ENCODE peak calls at places on chromosomes 3 and 15, in four cellular contexts. One of them, this sample, is unnamed.

GRCh38 chr3:42652611-42653302 is 740 bp upstream of the ZBTB47 start:
- DNase-seq in K562: peak; percentile 86
- DNase-seq in GM12878: peak; percentile 16
- DNase-seq in HepG2: peak; percentile 29
- DNase-seq in this sample: no peak

GRCh38 chr3:8822141-8822540 is 52.7 kb upstream of the OXTR start:
- DNase-seq in HepG2: no peak
- DNase-seq in K562: no peak
- DNase-seq in GM12878: no peak
- DNase-seq in this sample: no peak

GRCh38 chr15:57652481-57652880 is 54.0 kb upstream of the POLR2M start:
- DNase-seq in GM12878: no peak
- DNase-seq in HepG2: no peak
- DNase-seq in K562: no peak
- DNase-seq in this sample: no peak

GRCh38 chr15:73781038-73781925 is 28.1 kb upstream of the INSYN1 start:
- DNase-seq in K562: peak; percentile 79
- DNase-seq in HepG2: no peak
- DNase-seq in GM12878: no peak
- DNase-seq in this sample: no peak

GRCh38 chr3:141830508-141830907 is 45.9 kb upstream of the ATP1B3 start:
- DNase-seq in HepG2: no peak
- DNase-seq in K562: no peak
- DNase-seq in GM12878: no peak
- DNase-seq in this sample: no peak

GRCh38 chr3:197406266-197406665 is 107.9 kb upstream of the DLG1 start:
- DNase-seq in HepG2: no peak
- DNase-seq in GM12878: no peak
- DNase-seq in K562: no peak
- DNase-seq in this sample: no peak

GRCh38 chr15:74780983-74781672 is 752 bp upstream of the CSK start:
- DNase-seq in K562: peak; percentile 50
- DNase-seq in HepG2: no peak
- DNase-seq in GM12878: no peak
- DNase-seq in this sample: no peak

GRCh38 chr15:75029378-75030022 is 6.1 kb downstream of the PPCDC start:
- DNase-seq in GM12878: no peak
- DNase-seq in K562: peak; percentile 94
- DNase-seq in HepG2: peak; percentile 66
- DNase-seq in this sample: peak; percentile 94

GRCh38 chr15:69983696-69984265 is 113.9 kb downstream of the TLE3 start:
- DNase-seq in GM12878: no peak
- DNase-seq in K562: no peak
- DNase-seq in HepG2: no peak
- DNase-seq in this sample: no peak

GRCh38 chr15:67796728-67797127 is 28.6 kb upstream of the SKOR1 start:
- DNase-seq in HepG2: no peak
- DNase-seq in GM12878: no peak
- DNase-seq in K562: no peak
- DNase-seq in this sample: no peak

GRCh38 chr3:194329566-194329965 is 21.6 kb downstream of the CPN2 start:
- DNase-seq in K562: no peak
- DNase-seq in GM12878: no peak
- DNase-seq in HepG2: no peak
- DNase-seq in this sample: no peak

GRCh38 chr15:89641053-89641452 is 14.2 kb downstream of the KIF7 start:
- DNase-seq in GM12878: no peak
- DNase-seq in HepG2: no peak
- DNase-seq in K562: no peak
- DNase-seq in this sample: no peak

GRCh38 chr15:74432271-74432967 is 1.3 kb downstream of the SEMA7A start:
- DNase-seq in GM12878: no peak
- DNase-seq in HepG2: no peak
- DNase-seq in K562: no peak
- DNase-seq in this sample: no peak

GRCh38 chr15:89776274-89777072 is at the start of gene MESP2:
- DNase-seq in GM12878: no peak
- DNase-seq in HepG2: peak; percentile 67
- DNase-seq in K562: peak; percentile 89
- DNase-seq in this sample: peak; percentile 91

DNA sequence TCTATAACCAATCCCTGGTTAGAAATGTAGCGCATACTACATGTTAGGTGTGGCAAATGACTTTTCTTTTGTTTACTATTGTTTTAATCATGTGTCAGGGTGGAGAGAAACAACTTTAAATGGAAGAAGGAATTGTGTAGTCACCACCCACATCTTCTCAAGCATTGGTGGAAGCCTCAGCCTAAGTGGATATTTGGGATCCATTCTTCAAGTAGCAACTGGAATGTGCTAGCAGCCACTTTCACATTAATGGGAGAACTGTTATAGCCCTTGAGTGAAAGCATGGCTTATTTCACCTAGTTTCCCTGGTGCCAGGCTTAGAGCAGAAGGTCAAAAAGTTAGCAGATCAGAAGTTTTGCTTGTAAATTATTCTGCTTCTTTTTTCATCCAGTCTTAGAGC is 7.1 kb upstream of the ACTL6A start:
- DNase-seq in HepG2: no peak
- DNase-seq in GM12878: no peak
- DNase-seq in K562: no peak
- DNase-seq in this sample: no peak
- TF ChIP-seq CREM in HepG2: no peak
- TF ChIP-seq CREM in GM12878: no peak
- TF ChIP-seq CREM in K562: no peak
- TF ChIP-seq CREM in this sample: no peak

DNA sequence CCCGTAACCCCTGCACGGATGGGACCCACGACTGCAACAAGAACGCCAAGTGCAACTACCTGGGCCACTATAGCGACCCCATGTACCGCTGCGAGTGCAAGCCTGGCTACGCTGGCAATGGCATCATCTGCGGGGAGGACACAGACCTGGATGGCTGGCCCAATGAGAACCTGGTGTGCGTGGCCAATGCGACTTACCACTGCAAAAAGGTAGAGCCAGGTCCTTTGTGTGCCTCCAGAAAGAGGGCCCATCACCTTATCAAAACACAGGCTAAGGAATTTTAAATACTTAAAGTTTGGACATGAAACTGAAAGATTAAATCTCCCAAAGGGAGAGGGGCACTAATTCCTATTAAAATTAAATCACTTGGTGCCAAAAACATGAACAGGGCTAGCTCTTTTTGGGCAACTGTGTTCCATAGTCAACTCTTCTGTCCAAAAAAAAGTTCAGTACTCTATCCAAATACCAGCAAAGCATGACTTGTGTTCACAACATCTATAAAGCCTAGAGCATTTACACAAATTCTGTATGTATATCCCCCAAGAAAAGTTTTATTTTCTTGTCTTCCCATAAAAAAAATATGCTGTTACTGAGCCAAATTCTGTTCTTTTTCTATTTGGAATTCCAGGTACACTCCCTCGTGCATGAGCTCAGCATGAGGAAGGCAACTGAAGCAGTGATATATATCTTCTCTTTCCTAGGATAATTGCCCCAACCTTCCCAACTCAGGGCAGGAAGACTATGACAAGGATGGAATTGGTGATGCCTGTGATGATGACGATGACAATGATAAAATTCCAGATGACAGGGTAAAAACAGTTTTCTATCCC is 9.2 kb downstream of the THBS1 start:
- DNase-seq in K562: no peak
- DNase-seq in GM12878: no peak
- DNase-seq in HepG2: no peak
- DNase-seq in this sample: no peak
- TF ChIP-seq USF2 in K562: no peak
- TF ChIP-seq USF2 in GM12878: no peak
- TF ChIP-seq USF2 in HepG2: no peak
- TF ChIP-seq USF2 in this sample: no peak

GRCh38 chr3:129314757-129315385 is 36.2 kb downstream of the HMCES start:
- DNase-seq in K562: peak; percentile 88
- DNase-seq in HepG2: peak; percentile 92
- DNase-seq in GM12878: no peak
- DNase-seq in this sample: peak; percentile 90
- TF ChIP-seq NR2C2 in K562: no peak
- TF ChIP-seq NR2C2 in HepG2: peak; percentile 30
- TF ChIP-seq NR2C2 in GM12878: no peak
- TF ChIP-seq NR2C2 in this sample: no peak

GRCh38 chr3:29521751-29522150 is 240.9 kb downstream of the RBMS3 start:
- DNase-seq in GM12878: no peak
- DNase-seq in HepG2: no peak
- DNase-seq in K562: no peak
- DNase-seq in this sample: no peak

GRCh38 chr3:29527251-29527650 is 246.4 kb downstream of the RBMS3 start:
- DNase-seq in HepG2: no peak
- DNase-seq in K562: no peak
- DNase-seq in GM12878: no peak
- DNase-seq in this sample: no peak

GRCh38 chr3:29520764-29521163 is 239.9 kb downstream of the RBMS3 start:
- DNase-seq in GM12878: no peak
- DNase-seq in K562: no peak
- DNase-seq in HepG2: no peak
- DNase-seq in this sample: no peak

GRCh38 chr3:29525254-29525881 is 244.5 kb downstream of the RBMS3 start:
- DNase-seq in HepG2: peak; percentile 0
- DNase-seq in GM12878: no peak
- DNase-seq in K562: no peak
- DNase-seq in this sample: no peak
- TF ChIP-seq CREM in HepG2: no peak
- TF ChIP-seq CREM in GM12878: no peak
- TF ChIP-seq CREM in K562: no peak
- TF ChIP-seq CREM in this sample: no peak

DNA sequence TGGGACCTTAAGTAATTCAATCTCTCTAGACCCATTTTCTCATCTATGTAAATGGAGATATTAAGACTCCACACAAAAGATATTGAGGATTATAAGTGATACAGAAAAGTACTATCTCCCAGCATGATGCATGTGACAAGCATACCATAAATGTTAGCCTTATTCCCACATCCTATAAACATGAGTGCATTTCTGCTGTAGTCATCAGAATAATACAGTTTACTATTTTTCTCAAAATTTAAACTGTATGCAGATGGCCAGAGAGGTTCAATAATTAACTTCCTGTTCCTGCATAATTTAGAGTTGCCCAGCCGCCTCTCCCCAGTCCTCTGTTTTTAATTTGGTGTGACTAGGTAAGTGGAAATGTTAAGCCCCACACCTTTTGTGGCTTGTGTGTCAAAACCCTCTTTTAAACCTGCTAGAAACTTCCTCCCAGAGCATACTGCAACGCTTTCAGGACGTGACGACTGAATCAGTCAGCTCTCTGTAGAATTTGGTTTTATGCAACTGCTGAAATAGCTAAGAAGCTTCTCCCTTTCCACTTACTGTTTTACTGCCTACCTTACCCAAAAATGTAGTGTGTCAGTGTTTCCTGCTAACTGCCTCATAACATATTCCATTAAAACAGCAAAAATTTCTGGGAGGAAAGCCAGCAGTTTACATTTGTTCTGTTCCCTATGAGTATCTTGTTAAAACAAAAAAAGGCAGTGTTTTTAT is 1037.8 kb downstream of the EPHA3 start:
- DNase-seq in GM12878: no peak
- DNase-seq in HepG2: no peak
- DNase-seq in K562: no peak
- DNase-seq in this sample: no peak
- TF ChIP-seq USF2 in GM12878: no peak
- TF ChIP-seq USF2 in HepG2: no peak
- TF ChIP-seq USF2 in K562: no peak
- TF ChIP-seq USF2 in this sample: no peak

DNA sequence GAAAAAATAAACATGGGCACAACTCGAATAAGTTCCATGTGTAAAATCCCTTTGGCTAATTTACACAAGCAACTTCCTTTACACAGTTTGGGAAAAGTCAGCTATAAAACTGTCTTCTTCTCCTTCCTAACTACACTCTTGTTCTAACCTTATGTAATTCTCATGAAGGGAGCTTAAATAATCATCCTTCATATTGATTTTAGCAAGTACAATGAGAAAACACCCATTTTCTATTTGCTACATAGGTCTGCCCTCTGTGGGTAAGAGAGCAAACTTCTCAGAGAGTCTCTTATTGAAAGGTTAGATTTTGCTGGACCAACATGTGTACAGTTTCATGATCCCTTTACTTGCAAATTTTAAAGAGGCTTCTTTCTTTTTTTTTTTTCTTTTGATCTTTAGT is 398.5 kb downstream of the ROBO1 start:
- DNase-seq in GM12878: no peak
- DNase-seq in HepG2: no peak
- DNase-seq in K562: no peak
- DNase-seq in this sample: no peak
- TF ChIP-seq NR2C2 in GM12878: no peak
- TF ChIP-seq NR2C2 in HepG2: no peak
- TF ChIP-seq NR2C2 in K562: no peak
- TF ChIP-seq NR2C2 in this sample: no peak

GRCh38 chr3:63872135-63872924 is 8.7 kb downstream of the ATXN7 start:
- DNase-seq in HepG2: no peak
- DNase-seq in GM12878: no peak
- DNase-seq in K562: no peak
- DNase-seq in this sample: no peak
- TF ChIP-seq CREM in HepG2: no peak
- TF ChIP-seq CREM in GM12878: no peak
- TF ChIP-seq CREM in K562: no peak
- TF ChIP-seq CREM in this sample: no peak

GRCh38 chr15:91552555-91552954 is 301.0 kb upstream of the SLCO3A1 start:
- DNase-seq in GM12878: no peak
- DNase-seq in HepG2: no peak
- DNase-seq in K562: no peak
- DNase-seq in this sample: no peak

GRCh38 chr15:91548588-91548987 is 304.9 kb upstream of the SLCO3A1 start:
- DNase-seq in GM12878: no peak
- DNase-seq in HepG2: no peak
- DNase-seq in K562: no peak
- DNase-seq in this sample: no peak

GRCh38 chr15:91555307-91555706 is 298.2 kb upstream of the SLCO3A1 start:
- DNase-seq in K562: no peak
- DNase-seq in GM12878: no peak
- DNase-seq in HepG2: no peak
- DNase-seq in this sample: peak; percentile 30

GRCh38 chr15:91549581-91549980 is 303.9 kb upstream of the SLCO3A1 start:
- DNase-seq in K562: no peak
- DNase-seq in HepG2: no peak
- DNase-seq in GM12878: no peak
- DNase-seq in this sample: no peak

DNA sequence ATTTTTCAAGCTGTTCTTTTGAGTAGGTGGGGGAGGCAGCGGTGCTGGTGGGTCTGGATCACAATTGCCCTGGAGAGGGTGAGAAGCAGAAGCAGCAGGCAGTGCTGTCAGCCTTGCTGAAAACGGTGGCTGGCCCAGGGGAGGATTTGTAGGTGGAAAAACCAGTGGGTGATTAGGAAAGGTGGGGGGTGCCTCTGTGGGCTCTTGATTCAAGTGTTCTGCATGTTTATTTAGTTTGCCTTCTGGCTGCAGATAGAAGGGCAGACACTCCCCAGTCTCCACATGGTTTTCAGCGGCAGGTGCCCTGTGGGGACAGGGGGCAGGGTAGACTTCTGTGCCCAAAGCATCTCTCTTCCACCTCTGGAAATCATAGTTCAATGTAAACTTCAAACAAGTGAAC is 300.1 kb upstream of the SLCO3A1 start:
- DNase-seq in K562: no peak
- DNase-seq in HepG2: no peak
- DNase-seq in GM12878: no peak
- DNase-seq in this sample: no peak
- TF ChIP-seq USF2 in K562: no peak
- TF ChIP-seq USF2 in HepG2: no peak
- TF ChIP-seq USF2 in GM12878: no peak
- TF ChIP-seq USF2 in this sample: no peak

GRCh38 chr3:38318766-38319671 is 27.6 kb upstream of the XYLB start:
- DNase-seq in GM12878: no peak
- DNase-seq in HepG2: no peak
- DNase-seq in K562: no peak
- DNase-seq in this sample: no peak
- TF ChIP-seq NR2C2 in GM12878: no peak
- TF ChIP-seq NR2C2 in HepG2: no peak
- TF ChIP-seq NR2C2 in K562: no peak
- TF ChIP-seq NR2C2 in this sample: no peak

This sample was measured in WTC11.